ENCODE peak calls at places on chromosomes 1 and 21, in five cellular contexts. U is left ventricle myocardium inferior, H is upper lobe of right lung, D is transverse colon, Y is GM23248. M is an unnamed sample.

GRCh38 chr1:68273530-68273929 is 41.2 kb upstream of the WLS start:
- DNase-seq in U (no peak), H (no peak), D (no peak), Y (no peak), M (no peak)

GRCh38 chr1:202623075-202623474 is 87.2 kb downstream of the SYT2 start:
- DNase-seq in U (peak), H (no peak), D (no peak), Y (peak), M (no peak)

GRCh38 chr1:46370214-46370633 is 23.9 kb upstream of the FAAH start:
- DNase-seq in U (no peak), H (no peak), D (no peak), Y (peak), M (no peak)

GRCh38 chr1:7207875-7208646 is 422.8 kb downstream of the CAMTA1 start:
- DNase-seq in U (no peak), H (no peak), D (peak), Y (peak), M (no peak)

GRCh38 chr1:235403598-235403997 is 36.4 kb downstream of the TBCE start:
- DNase-seq in U (no peak), H (no peak), D (no peak), Y (no peak), M (no peak)

GRCh38 chr21:45255381-45256020 is 32.2 kb downstream of the POFUT2 start:
- DNase-seq in U (no peak), H (no peak), D (peak), Y (no peak), M (peak)

GRCh38 chr1:227372662-227373061 is 54.4 kb upstream of the CDC42BPA start:
- DNase-seq in U (no peak), H (no peak), D (no peak), Y (peak), M (no peak)

GRCh38 chr1:200893411-200893901 is 1.2 kb upstream of the INAVA start:
- DNase-seq in U (no peak), H (no peak), D (peak), Y (no peak), M (no peak)

GRCh38 chr1:63835075-63835633 is 61.3 kb downstream of the ROR1 start:
- DNase-seq in U (no peak), H (no peak), D (no peak), Y (peak), M (no peak)

GRCh38 chr21:46002841-46003574 is 21.4 kb downstream of the COL6A1 start:
- DNase-seq in U (peak), H (no peak), D (peak), Y (peak), M (peak)

GRCh38 chr1:160779662-160780397 is 16.1 kb upstream of the LY9 start:
- DNase-seq in U (no peak), H (no peak), D (peak), Y (no peak), M (no peak)

GRCh38 chr21:46404306-46404705 is 54.4 kb upstream of the DIP2A start:
- DNase-seq in U (no peak), H (no peak), D (no peak), Y (no peak), M (no peak)

GRCh38 chr1:66243548-66244130 is 290.3 kb upstream of the SGIP1 start:
- DNase-seq in U (no peak), H (no peak), D (no peak), Y (peak), M (no peak)

GRCh38 chr1:157133431-157133830 is 4.8 kb downstream of the ETV3 start:
- DNase-seq in U (no peak), H (no peak), D (no peak), Y (no peak), M (no peak)

GRCh38 chr1:170494369-170494768 is 37.6 kb upstream of the GORAB start:
- DNase-seq in U (no peak), H (no peak), D (peak), Y (no peak), M (no peak)

GRCh38 chr1:11700655-11701467 is 9.4 kb downstream of the DRAXIN start:
- DNase-seq in U (no peak), H (no peak), D (no peak), Y (no peak), M (no peak)

GRCh38 chr1:162212713-162213112 is 143.2 kb downstream of the NOS1AP start:
- DNase-seq in U (peak), H (no peak), D (peak), Y (no peak), M (no peak)
- H3K27ac ChIP-seq in U (peak), H (no peak), D (peak), Y (no peak), M (no peak)

GRCh38 chr21:42419845-42420244 is 16.1 kb downstream of the UBASH3A start:
- DNase-seq in U (no peak), H (no peak), D (no peak), Y (no peak), M (peak)
- H3K27ac ChIP-seq in U (no peak), H (no peak), D (no peak), Y (no peak), M (no peak)

GRCh38 chr1:197981546-197981945 is 64.4 kb downstream of the LHX9 start:
- DNase-seq in U (no peak), H (no peak), D (no peak), Y (no peak), M (no peak)

GRCh38 chr1:197982266-197982665 is 65.1 kb downstream of the LHX9 start:
- DNase-seq in U (no peak), H (no peak), D (no peak), Y (no peak), M (no peak)

GRCh38 chr1:197984273-197984672 is 67.1 kb downstream of the LHX9 start:
- DNase-seq in U (no peak), H (no peak), D (no peak), Y (peak), M (no peak)

GRCh38 chr1:197976368-197976767 is 59.2 kb downstream of the LHX9 start:
- DNase-seq in U (no peak), H (no peak), D (no peak), Y (no peak), M (no peak)

GRCh38 chr1:197980457-197980856 is 63.3 kb downstream of the LHX9 start:
- DNase-seq in U (no peak), H (no peak), D (no peak), Y (no peak), M (no peak)
- H3K27ac ChIP-seq in U (no peak), H (no peak), D (no peak), Y (no peak), M (no peak)

GRCh38 chr1:155801149-155801548 is 55.9 kb downstream of the GON4L start:
- DNase-seq in U (no peak), H (no peak), D (no peak), Y (peak), M (no peak)
- H3K27ac ChIP-seq in U (no peak), H (no peak), D (no peak), Y (no peak), M (no peak)

M was measured in Peyer's patch.